ENCODE peak calls at places on chromosomes 4 and X, in five cellular contexts. F, T, S, N and A are unnamed samples.

GRCh38 chr4:126986828-126987227 is 645.9 kb upstream of the INTU start:
- DNase-seq in F (no peak), T (peak), S (no peak), N (peak), A (peak)

GRCh38 chr4:6753103-6753560 is 29.4 kb upstream of the KIAA0232 start:
- DNase-seq in F (no peak), T (no peak), S (peak), N (no peak), A (no peak)

GRCh38 chrX:153853180-153853901 is 23.0 kb upstream of the PDZD4 start:
- DNase-seq in F (no peak), T (no peak), S (no peak), N (no peak), A (no peak)

GRCh38 chr4:168319486-168320019 is 1.0 kb upstream of the DDX60 start:
- DNase-seq in F (no peak), T (no peak), S (no peak), N (no peak), A (no peak)

GRCh38 chr4:54217642-54218486 is 11.2 kb upstream of the PDGFRA start:
- DNase-seq in F (peak), T (peak), S (peak), N (peak), A (no peak)

GRCh38 chr4:7944568-7945220 is 5.0 kb upstream of the AFAP1 start:
- DNase-seq in F (no peak), T (peak), S (no peak), N (no peak), A (no peak)

GRCh38 chr4:179196511-179196910 is 1754.3 kb upstream of the AGA start:
- DNase-seq in F (no peak), T (no peak), S (no peak), N (peak), A (peak)

GRCh38 chr4:185421366-185422124 is 4.2 kb downstream of the UFSP2 start:
- DNase-seq in F (no peak), T (peak), S (no peak), N (no peak), A (peak)

GRCh38 chrX:27555514-27555913 is 34.6 kb upstream of the DCAF8L2 start:
- DNase-seq in F (no peak), T (no peak), S (no peak), N (no peak), A (no peak)

GRCh38 chr4:7894677-7895181 is 44.9 kb downstream of the AFAP1 start:
- DNase-seq in F (no peak), T (no peak), S (no peak), N (no peak), A (no peak)

GRCh38 chr4:25107827-25108516 is 52.3 kb downstream of the SEPSECS start:
- DNase-seq in F (no peak), T (no peak), S (no peak), N (no peak), A (no peak)

GRCh38 chr4:8894424-8894816 is 22.8 kb upstream of the HMX1 start:
- DNase-seq in F (no peak), T (no peak), S (no peak), N (no peak), A (no peak)

GRCh38 chr4:4990857-4991540 is 28.3 kb downstream of the CYTL1 start:
- DNase-seq in F (no peak), T (peak), S (no peak), N (peak), A (no peak)

GRCh38 chrX:130057209-130057608 is 53.1 kb downstream of the ELF4 start:
- DNase-seq in F (no peak), T (no peak), S (no peak), N (no peak), A (no peak)

GRCh38 chrX:133185938-133186337 is 32.2 kb downstream of the TFDP3 start:
- DNase-seq in F (no peak), T (no peak), S (no peak), N (no peak), A (no peak)

GRCh38 chrX:107629533-107629909 is 1.2 kb downstream of the PRPS1 start:
- DNase-seq in F (no peak), T (peak), S (peak), N (no peak), A (peak)

GRCh38 chr4:167524091-167524490 is 289.8 kb upstream of the SPOCK3 start:
- DNase-seq in F (no peak), T (no peak), S (no peak), N (no peak), A (no peak)

GRCh38 chr4:107835409-107835808 is 10.7 kb downstream of the SGMS2 start:
- DNase-seq in F (no peak), T (peak), S (no peak), N (no peak), A (no peak)

GRCh38 chrX:21946925-21947641 is 6.6 kb downstream of the SMS start:
- DNase-seq in F (no peak), T (peak), S (no peak), N (no peak), A (no peak)

GRCh38 chrX:56564921-56565861 is 1.8 kb downstream of the UBQLN2 start:
- DNase-seq in F (peak), T (peak), S (peak), N (no peak), A (no peak)

GRCh38 chrX:10397349-10397748 is 223.0 kb downstream of the MID1 start:
- DNase-seq in F (no peak), T (no peak), S (no peak), N (no peak), A (no peak)

GRCh38 chr4:17957689-17958088 is 63.9 kb downstream of the LCORL start:
- DNase-seq in F (no peak), T (peak), S (no peak), N (no peak), A (no peak)

GRCh38 chrX:150291014-150291413 is 72.1 kb upstream of the MAMLD1 start:
- DNase-seq in F (peak), T (peak), S (peak), N (no peak), A (no peak)

GRCh38 chr4:113760094-113760851 is 1.3 kb downstream of the CAMK2D start:
- DNase-seq in F (peak), T (peak), S (peak), N (no peak), A (no peak)

GRCh38 chrX:9906919-9907318 is 60.2 kb upstream of the CLDN34 start:
- DNase-seq in F (no peak), T (no peak), S (no peak), N (no peak), A (no peak)

GRCh38 chrX:42219231-42219630 is 295.9 kb upstream of the CASK start:
- DNase-seq in F (no peak), T (no peak), S (no peak), N (no peak), A (no peak)

GRCh38 chr4:132180020-132180427 is 969.1 kb upstream of the PCDH10 start:
- DNase-seq in F (no peak), T (peak), S (no peak), N (peak), A (peak)

GRCh38 chr4:110867251-110867960 is 244.5 kb upstream of the PITX2 start:
- DNase-seq in F (no peak), T (no peak), S (no peak), N (no peak), A (no peak)

GRCh38 chrX:39301041-39301440 is 499.8 kb downstream of the MID1IP1 start:
- DNase-seq in F (no peak), T (no peak), S (no peak), N (no peak), A (no peak)

GRCh38 chrX:149962859-149963757 is 24.8 kb upstream of the EOLA2 start:
- DNase-seq in F (peak), T (peak), S (peak), N (peak), A (no peak)